ENCODE peak calls at places on chromosome 13, in five cellular contexts. One of them, this sample, is unnamed.

GRCh38 chr13:54845351-54845965 is 1816.8 kb downstream of the OLFM4 start:
- DNase-seq in putamen: no peak
- DNase-seq in tibial nerve: no peak
- DNase-seq in activated T-cell treated with anti-CD3 and anti-CD28 coated beads, Interleukin-2, amount 50 U/mL, for 72 hours: no peak
- DNase-seq in HCT116: no peak
- DNase-seq in this sample: no peak

GRCh38 chr13:99258946-99259345 is 767 bp upstream of the GPR18 start:
- DNase-seq in putamen: no peak
- DNase-seq in tibial nerve: no peak
- DNase-seq in activated T-cell treated with anti-CD3 and anti-CD28 coated beads, Interleukin-2, amount 50 U/mL, for 72 hours: peak
- DNase-seq in HCT116: no peak
- DNase-seq in this sample: no peak

GRCh38 chr13:44402902-44403719 is 29.5 kb downstream of the SERP2 start:
- DNase-seq in putamen: no peak
- DNase-seq in tibial nerve: no peak
- DNase-seq in activated T-cell treated with anti-CD3 and anti-CD28 coated beads, Interleukin-2, amount 50 U/mL, for 72 hours: no peak
- DNase-seq in HCT116: no peak
- DNase-seq in this sample: no peak

GRCh38 chr13:107461751-107462150 is 753.6 kb downstream of the LIG4 start:
- DNase-seq in putamen: no peak
- DNase-seq in tibial nerve: no peak
- DNase-seq in activated T-cell treated with anti-CD3 and anti-CD28 coated beads, Interleukin-2, amount 50 U/mL, for 72 hours: no peak
- DNase-seq in HCT116: no peak
- DNase-seq in this sample: no peak

GRCh38 chr13:23608704-23609413 is 38.6 kb downstream of the TNFRSF19 start:
- DNase-seq in putamen: peak
- DNase-seq in tibial nerve: no peak
- DNase-seq in activated T-cell treated with anti-CD3 and anti-CD28 coated beads, Interleukin-2, amount 50 U/mL, for 72 hours: no peak
- DNase-seq in HCT116: no peak
- DNase-seq in this sample: peak

GRCh38 chr13:20952838-20953237 is 50.3 kb upstream of the XPO4 start:
- DNase-seq in putamen: no peak
- DNase-seq in tibial nerve: no peak
- DNase-seq in activated T-cell treated with anti-CD3 and anti-CD28 coated beads, Interleukin-2, amount 50 U/mL, for 72 hours: no peak
- DNase-seq in HCT116: no peak
- DNase-seq in this sample: no peak

GRCh38 chr13:49436890-49437289 is 7.0 kb downstream of the CAB39L start:
- DNase-seq in putamen: peak
- DNase-seq in tibial nerve: peak
- DNase-seq in activated T-cell treated with anti-CD3 and anti-CD28 coated beads, Interleukin-2, amount 50 U/mL, for 72 hours: no peak
- DNase-seq in HCT116: no peak
- DNase-seq in this sample: no peak

GRCh38 chr13:23531446-23531845 is 38.8 kb upstream of the TNFRSF19 start:
- DNase-seq in putamen: no peak
- DNase-seq in tibial nerve: no peak
- DNase-seq in activated T-cell treated with anti-CD3 and anti-CD28 coated beads, Interleukin-2, amount 50 U/mL, for 72 hours: no peak
- DNase-seq in HCT116: no peak
- DNase-seq in this sample: no peak

GRCh38 chr13:113216165-113217056 is 7.0 kb downstream of the CUL4A start:
- DNase-seq in putamen: no peak
- DNase-seq in tibial nerve: no peak
- DNase-seq in activated T-cell treated with anti-CD3 and anti-CD28 coated beads, Interleukin-2, amount 50 U/mL, for 72 hours: no peak
- DNase-seq in HCT116: peak
- DNase-seq in this sample: no peak

GRCh38 chr13:99373436-99373835 is 66.2 kb upstream of the GPR183 start:
- DNase-seq in putamen: no peak
- DNase-seq in tibial nerve: no peak
- DNase-seq in activated T-cell treated with anti-CD3 and anti-CD28 coated beads, Interleukin-2, amount 50 U/mL, for 72 hours: no peak
- DNase-seq in HCT116: no peak
- DNase-seq in this sample: no peak

GRCh38 chr13:102651892-102652291 is 43.0 kb downstream of the METTL21C start:
- DNase-seq in putamen: no peak
- DNase-seq in tibial nerve: no peak
- DNase-seq in activated T-cell treated with anti-CD3 and anti-CD28 coated beads, Interleukin-2, amount 50 U/mL, for 72 hours: no peak
- DNase-seq in HCT116: no peak
- DNase-seq in this sample: no peak

GRCh38 chr13:30371649-30372265 is 50.5 kb upstream of the UBE2L5 start:
- DNase-seq in putamen: no peak
- DNase-seq in tibial nerve: no peak
- DNase-seq in activated T-cell treated with anti-CD3 and anti-CD28 coated beads, Interleukin-2, amount 50 U/mL, for 72 hours: peak
- DNase-seq in HCT116: peak
- DNase-seq in this sample: peak

GRCh38 chr13:100552755-100553154 is 35.8 kb downstream of the GGACT start:
- DNase-seq in putamen: no peak
- DNase-seq in tibial nerve: no peak
- DNase-seq in activated T-cell treated with anti-CD3 and anti-CD28 coated beads, Interleukin-2, amount 50 U/mL, for 72 hours: no peak
- DNase-seq in HCT116: no peak
- DNase-seq in this sample: no peak

GRCh38 chr13:26222523-26223046 is 471 bp upstream of the RNF6 start:
- DNase-seq in putamen: no peak
- DNase-seq in tibial nerve: no peak
- DNase-seq in activated T-cell treated with anti-CD3 and anti-CD28 coated beads, Interleukin-2, amount 50 U/mL, for 72 hours: no peak
- DNase-seq in HCT116: no peak
- DNase-seq in this sample: no peak

GRCh38 chr13:29535663-29536655 is 59.5 kb downstream of the SLC7A1 start:
- DNase-seq in putamen: no peak
- DNase-seq in tibial nerve: no peak
- DNase-seq in activated T-cell treated with anti-CD3 and anti-CD28 coated beads, Interleukin-2, amount 50 U/mL, for 72 hours: no peak
- DNase-seq in HCT116: no peak
- DNase-seq in this sample: no peak

This sample was measured in mucosa of gallbladder.